ENCODE peak calls at places on chromosome 12, in four cellular contexts. M, Y, A and L are unnamed samples.

GRCh38 chr12:118813778-118814359 is 167.5 kb upstream of the SRRM4 start:
- DNase-seq in M (no peak), Y (no peak), A (no peak), L (no peak)

GRCh38 chr12:42735869-42736361 is 146.4 kb upstream of the PRICKLE1 start:
- DNase-seq in M (no peak), Y (no peak), A (no peak), L (no peak)

GRCh38 chr12:97301576-97301975 is 161.0 kb upstream of the RMST start:
- DNase-seq in A (no peak), M (no peak), Y (no peak), L (no peak)

GRCh38 chr12:12717586-12718381 is 616 bp downstream of the CDKN1B start:
- DNase-seq in M (peak), Y (no peak), A (no peak), L (no peak)

GRCh38 chr12:91272456-91273063 is 89.9 kb upstream of the DCN start:
- DNase-seq in A (no peak), M (peak), Y (no peak), L (peak)

GRCh38 chr12:88228720-88229119 is 86.6 kb downstream of the TMTC3 start:
- DNase-seq in M (no peak), Y (no peak), A (no peak), L (no peak)

GRCh38 chr12:29216797-29217583 is 67.9 kb downstream of the FAR2 start:
- DNase-seq in Y (peak), M (peak), A (no peak), L (peak)

GRCh38 chr12:126856958-126857357 is 1410.0 kb upstream of the TMEM132C start:
- DNase-seq in Y (no peak), A (no peak), M (no peak), L (no peak)

GRCh38 chr12:69068431-69068830 is 135.5 kb upstream of the CPM start:
- DNase-seq in A (no peak), Y (no peak), M (peak), L (peak)

GRCh38 chr12:124150176-124150575 is 144.7 kb upstream of the RFLNA start:
- DNase-seq in Y (no peak), M (no peak), A (no peak), L (no peak)

GRCh38 chr12:42588308-42588836 is 1.2 kb downstream of the PRICKLE1 start:
- DNase-seq in Y (no peak), M (peak), A (no peak), L (peak)

GRCh38 chr12:79933580-79934264 is 1.2 kb downstream of the PPP1R12A start:
- DNase-seq in Y (no peak), A (no peak), M (peak), L (peak)

GRCh38 chr12:96034631-96035282 is 630 bp downstream of the LTA4H start:
- DNase-seq in A (no peak), Y (no peak), M (peak), L (peak)

GRCh38 chr12:71967176-71967575 is 28.5 kb downstream of the TPH2 start:
- DNase-seq in A (no peak), M (no peak), Y (no peak), L (peak)

GRCh38 chr12:103909811-103910210 is 20.4 kb upstream of the HSP90B1 start:
- DNase-seq in A (no peak), M (no peak), Y (no peak), L (no peak)

GRCh38 chr12:128940974-128941373 is 87.7 kb downstream of the GLT1D1 start:
- DNase-seq in Y (no peak), A (no peak), M (no peak), L (no peak)

DNA sequence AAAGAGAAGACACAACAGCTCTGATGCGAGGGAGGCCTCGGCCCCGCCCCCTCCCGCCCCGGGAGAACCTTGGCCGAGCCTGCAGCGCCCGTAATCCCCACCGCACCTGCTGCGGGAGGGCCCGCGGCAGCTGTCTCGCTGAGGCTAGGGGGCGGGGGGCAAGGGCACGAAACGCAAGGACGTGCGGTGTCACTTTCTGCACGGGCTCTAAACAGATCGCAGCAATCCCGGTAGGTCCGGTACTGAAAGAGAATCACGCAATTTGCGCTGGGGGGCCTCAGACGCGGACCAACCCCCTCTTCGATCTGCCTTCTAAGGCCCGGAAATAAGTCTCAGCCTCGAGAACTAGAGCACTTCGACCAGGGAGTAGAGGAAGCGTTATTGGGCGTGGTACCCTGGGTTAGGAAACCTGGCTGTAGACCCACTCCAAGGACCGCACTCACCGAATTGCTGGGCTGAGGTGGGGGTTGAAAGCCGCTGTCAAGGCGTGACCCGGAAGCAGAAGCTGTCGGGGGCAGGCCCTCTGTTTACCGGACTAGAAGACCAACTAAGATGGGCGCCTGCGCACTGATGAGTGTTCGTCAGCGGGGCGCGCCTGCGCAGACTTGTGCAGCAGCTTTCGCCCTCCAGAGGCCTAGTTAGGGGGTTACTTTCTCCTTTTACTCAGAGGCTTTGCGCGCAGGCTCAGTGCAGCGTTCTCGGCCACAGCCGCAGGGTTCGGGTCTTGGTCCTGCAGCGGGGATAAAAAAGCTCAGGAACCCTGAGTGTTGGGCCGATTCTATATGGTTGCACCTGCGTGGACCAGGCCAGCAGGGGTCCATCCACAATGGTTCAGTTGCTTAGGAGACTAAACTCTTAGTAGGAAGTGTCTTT is at the start of gene ASB8:
- DNase-seq in A (peak), Y (peak), M (peak), L (peak)
- TF ChIP-seq CTCF in A (peak), Y (peak), M (peak), L (peak)

GRCh38 chr12:106110626-106111300 is 28.0 kb downstream of the NUAK1 start:
- DNase-seq in Y (no peak), M (no peak), A (no peak), L (no peak)
- H3K4me3 ChIP-seq in Y (no peak), M (no peak), A (no peak), L (no peak)

GRCh38 chr12:55132816-55133215 is 6.6 kb downstream of the OR9K2 start:
- DNase-seq in A (no peak), Y (no peak), M (no peak), L (no peak)
- TF ChIP-seq CTCF in A (peak), Y (no peak), M (no peak), L (peak)

GRCh38 chr12:10362828-10363664 is 26.8 kb downstream of the KLRK1 start:
- DNase-seq in Y (no peak), M (no peak), A (no peak), L (no peak)
- H3K4me3 ChIP-seq in Y (no peak), M (no peak), A (peak), L (no peak)

GRCh38 chr12:48164456-48164855 is 7.1 kb upstream of the ASB8 start:
- DNase-seq in M (no peak), A (no peak), Y (no peak), L (no peak)

GRCh38 chr12:48160807-48161206 is 3.5 kb upstream of the ASB8 start:
- DNase-seq in A (no peak), M (peak), Y (no peak), L (no peak)

GRCh38 chr12:48165089-48166031 is 8.0 kb upstream of the ASB8 start:
- DNase-seq in A (peak), M (peak), Y (no peak), L (peak)

GRCh38 chr12:48159976-48160525 is 2.7 kb upstream of the ASB8 start:
- DNase-seq in M (peak), Y (no peak), A (no peak), L (no peak)

DNA sequence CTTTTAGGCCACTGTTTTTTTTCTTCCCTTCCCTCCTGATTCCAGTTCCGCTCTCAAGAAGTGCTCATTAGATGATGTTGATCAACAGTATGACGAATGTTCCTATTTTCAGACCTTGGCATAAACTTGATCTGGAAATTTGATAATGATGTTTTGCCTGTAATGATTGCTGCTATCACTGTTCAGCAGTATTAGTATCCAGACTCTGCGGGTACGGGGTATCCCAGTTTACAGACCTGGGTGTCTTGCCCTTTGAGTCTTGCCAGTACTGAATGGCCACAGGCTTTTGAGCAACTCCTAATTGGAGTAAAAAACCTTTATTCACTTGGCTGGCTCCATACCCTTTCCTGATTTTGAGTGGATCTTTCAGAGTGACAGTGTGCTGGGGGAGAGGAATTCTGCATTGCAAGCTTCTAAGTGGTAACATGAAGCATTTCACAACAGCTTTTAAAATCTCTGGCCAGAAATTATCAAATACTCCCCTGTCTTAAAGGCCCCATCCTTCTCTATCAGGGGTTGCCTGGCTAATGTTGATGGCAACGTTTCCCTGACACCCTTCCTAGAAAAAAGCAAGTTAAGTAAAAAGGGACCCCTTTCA is 5.9 kb upstream of the ASB8 start:
- DNase-seq in A (no peak), Y (no peak), M (no peak), L (no peak)
- TF ChIP-seq CTCF in A (no peak), Y (no peak), M (no peak), L (no peak)

DNA sequence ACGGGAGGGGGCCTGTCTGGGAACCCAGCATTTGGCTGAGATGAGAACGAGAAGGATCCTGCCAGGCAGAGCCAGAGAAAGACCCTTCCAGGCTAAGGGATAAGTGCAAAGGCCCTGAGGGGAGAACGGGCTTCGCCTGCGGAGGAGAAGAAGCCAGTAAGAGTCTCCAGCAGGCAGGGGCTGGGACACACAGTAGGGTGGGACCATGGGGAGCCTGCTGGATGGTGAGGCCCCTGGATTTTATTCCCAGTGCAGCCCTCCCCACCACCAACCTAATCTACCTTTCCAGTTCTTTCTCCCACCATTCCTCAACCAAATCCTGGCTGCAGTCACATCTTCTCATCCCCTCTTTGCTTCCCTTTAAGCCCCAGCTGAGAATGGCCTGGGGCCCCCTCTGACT is 12.6 kb downstream of the RAPGEF3 start:
- DNase-seq in Y (no peak), A (no peak), M (no peak), L (no peak)
- H3K4me3 ChIP-seq in Y (no peak), A (no peak), M (no peak), L (no peak)

GRCh38 chr12:26014085-26014484 is 55.6 kb downstream of the RASSF8 start:
- DNase-seq in Y (no peak), A (no peak), M (no peak), L (no peak)
- TF ChIP-seq CTCF in Y (no peak), A (no peak), M (no peak), L (no peak)

GRCh38 chr12:52924764-52925716 is 20.2 kb upstream of the KRT8 start:
- DNase-seq in M (peak), A (no peak), Y (peak), L (peak)
- H3K4me3 ChIP-seq in M (no peak), A (peak), Y (no peak), L (no peak)